ENCODE peak calls at places on chromosomes 2 and 18, in nine cellular contexts. Q is A549; K is GM23248; Y is fibroblast of mammary gland; J is astrocyte of the cerebellum; H is non-pigmented ciliary epithelial cell; V is activated gamma-delta T cell treated with anti-CD3 and anti-CD28 coated beads, Interleukin-2, amount 50 U/mL, for 16 hours; R is stimulated activated CD8-positive, alpha-beta memory T cell treated with anti-CD3 and anti-CD28 coated beads, Interleukin-2, amount 100 ng/mL, for 48 hours; T is AG08396. A is an unnamed sample.

GRCh38 chr2:178238750-178239149 is 44.4 kb downstream of the OSBPL6 start:
- DNase-seq in Q (no peak), K (no peak), Y (no peak), J (no peak), H (no peak), V (no peak), R (no peak), T (no peak), A (no peak)

GRCh38 chr2:234256516-234256915 is 206.0 kb downstream of the SPP2 start:
- DNase-seq in Q (no peak), K (no peak), Y (no peak), J (no peak), H (no peak), V (no peak), R (no peak), T (no peak), A (no peak)

GRCh38 chr18:77093067-77093430 is 39.5 kb downstream of the MBP start:
- DNase-seq in Q (no peak), K (no peak), Y (no peak), J (no peak), H (no peak), V (no peak), R (no peak), T (no peak), A (no peak)

GRCh38 chr2:124704056-124704644 is 679.1 kb downstream of the CNTNAP5 start:
- DNase-seq in Q (no peak), K (no peak), Y (no peak), J (no peak), H (no peak), V (no peak), R (no peak), T (no peak), A (no peak)

GRCh38 chr18:30440351-30440750 is 602.2 kb downstream of the DSC3 start:
- DNase-seq in Q (no peak), K (no peak), Y (no peak), J (no peak), H (peak), V (no peak), R (no peak), T (no peak), A (no peak)

GRCh38 chr2:26563686-26564085 is 77.5 kb downstream of the CIB4 start:
- DNase-seq in Q (no peak), K (no peak), Y (no peak), J (no peak), H (no peak), V (no peak), R (no peak), T (no peak), A (no peak)

GRCh38 chr2:120856421-120856862 is 120.8 kb downstream of the GLI2 start:
- DNase-seq in Q (peak), K (peak), Y (no peak), J (no peak), H (no peak), V (no peak), R (no peak), T (peak), A (no peak)

GRCh38 chr18:35371412-35372195 is 5.5 kb downstream of the ZNF396 start:
- DNase-seq in Q (no peak), K (peak), Y (peak), J (no peak), H (peak), V (no peak), R (no peak), T (peak), A (no peak)

GRCh38 chr2:54088191-54088634 is 27.2 kb upstream of the ACYP2 start:
- DNase-seq in Q (no peak), K (peak), Y (peak), J (no peak), H (no peak), V (no peak), R (no peak), T (no peak), A (no peak)

GRCh38 chr18:9803698-9804516 is 81.9 kb upstream of the TXNDC2 start:
- DNase-seq in Q (no peak), K (peak), Y (no peak), J (no peak), H (no peak), V (no peak), R (no peak), T (no peak), A (no peak)

GRCh38 chr2:194602750-194603149 is 1054.3 kb upstream of the SLC39A10 start:
- DNase-seq in Q (no peak), K (no peak), Y (no peak), J (no peak), H (no peak), V (no peak), R (no peak), T (no peak), A (no peak)

GRCh38 chr2:231683292-231683898 is 24.9 kb upstream of the PTMA start:
- DNase-seq in Q (no peak), K (no peak), Y (no peak), J (no peak), H (no peak), V (no peak), R (no peak), T (no peak), A (no peak)

GRCh38 chr2:231707625-231708049 is 688 bp upstream of the PTMA start:
- DNase-seq in Q (peak), K (peak), Y (peak), J (no peak), H (no peak), V (no peak), R (peak), T (no peak), A (no peak)

GRCh38 chr2:161976300-161976699 is 97.7 kb downstream of the DPP4 start:
- DNase-seq in Q (no peak), K (no peak), Y (no peak), J (no peak), H (no peak), V (no peak), R (no peak), T (no peak), A (no peak)